ENCODE peak calls at places on chromosome 9, in nine cellular contexts. One of them, this sample, is unnamed.

GRCh38 chr9:121811751-121812150 is 160.3 kb downstream of the DAB2IP start:
- DNase-seq in progenitor cell of endocrine pancreas: no peak
- DNase-seq in AG08396: no peak
- DNase-seq in NCI-H510A: no peak
- DNase-seq in activated T-helper 1 cell treated with anti-CD3 and anti-CD28 coated beads, Interleukin-2, amount 50 U/mL, for 16 hours: no peak
- DNase-seq in lower leg skin: peak
- DNase-seq in pulmonary artery endothelial cell: no peak
- DNase-seq in AG09319: no peak
- DNase-seq in spleen: no peak
- DNase-seq in this sample: no peak

GRCh38 chr9:131732636-131733340 is 7.1 kb downstream of the RAPGEF1 start:
- DNase-seq in NCI-H510A: no peak
- DNase-seq in AG08396: no peak
- DNase-seq in activated T-helper 1 cell treated with anti-CD3 and anti-CD28 coated beads, Interleukin-2, amount 50 U/mL, for 16 hours: no peak
- DNase-seq in pulmonary artery endothelial cell: no peak
- DNase-seq in progenitor cell of endocrine pancreas: no peak
- DNase-seq in spleen: no peak
- DNase-seq in lower leg skin: no peak
- DNase-seq in AG09319: no peak
- DNase-seq in this sample: no peak

GRCh38 chr9:121836382-121836885 is 185.0 kb downstream of the DAB2IP start:
- DNase-seq in progenitor cell of endocrine pancreas: no peak
- DNase-seq in AG08396: no peak
- DNase-seq in AG09319: no peak
- DNase-seq in spleen: no peak
- DNase-seq in NCI-H510A: no peak
- DNase-seq in pulmonary artery endothelial cell: no peak
- DNase-seq in activated T-helper 1 cell treated with anti-CD3 and anti-CD28 coated beads, Interleukin-2, amount 50 U/mL, for 16 hours: no peak
- DNase-seq in lower leg skin: peak
- DNase-seq in this sample: no peak

GRCh38 chr9:224540-225520 is 10.2 kb downstream of the DOCK8 start:
- DNase-seq in NCI-H510A: no peak
- DNase-seq in AG09319: no peak
- DNase-seq in spleen: no peak
- DNase-seq in pulmonary artery endothelial cell: no peak
- DNase-seq in progenitor cell of endocrine pancreas: no peak
- DNase-seq in AG08396: no peak
- DNase-seq in activated T-helper 1 cell treated with anti-CD3 and anti-CD28 coated beads, Interleukin-2, amount 50 U/mL, for 16 hours: no peak
- DNase-seq in lower leg skin: no peak
- DNase-seq in this sample: no peak

GRCh38 chr9:105500108-105500766 is 52.4 kb downstream of the FSD1L start:
- DNase-seq in pulmonary artery endothelial cell: no peak
- DNase-seq in progenitor cell of endocrine pancreas: no peak
- DNase-seq in spleen: no peak
- DNase-seq in AG08396: no peak
- DNase-seq in NCI-H510A: no peak
- DNase-seq in lower leg skin: no peak
- DNase-seq in AG09319: no peak
- DNase-seq in activated T-helper 1 cell treated with anti-CD3 and anti-CD28 coated beads, Interleukin-2, amount 50 U/mL, for 16 hours: no peak
- DNase-seq in this sample: no peak

GRCh38 chr9:17082343-17082742 is 52.5 kb upstream of the CNTLN start:
- DNase-seq in NCI-H510A: no peak
- DNase-seq in lower leg skin: no peak
- DNase-seq in spleen: no peak
- DNase-seq in progenitor cell of endocrine pancreas: no peak
- DNase-seq in pulmonary artery endothelial cell: no peak
- DNase-seq in activated T-helper 1 cell treated with anti-CD3 and anti-CD28 coated beads, Interleukin-2, amount 50 U/mL, for 16 hours: no peak
- DNase-seq in AG08396: peak
- DNase-seq in AG09319: no peak
- DNase-seq in this sample: peak

GRCh38 chr9:35538361-35539234 is 48.7 kb downstream of the RUSC2 start:
- DNase-seq in lower leg skin: peak
- DNase-seq in pulmonary artery endothelial cell: peak
- DNase-seq in activated T-helper 1 cell treated with anti-CD3 and anti-CD28 coated beads, Interleukin-2, amount 50 U/mL, for 16 hours: no peak
- DNase-seq in progenitor cell of endocrine pancreas: peak
- DNase-seq in NCI-H510A: no peak
- DNase-seq in spleen: peak
- DNase-seq in AG09319: peak
- DNase-seq in AG08396: peak
- DNase-seq in this sample: peak

GRCh38 chr9:93567271-93567959 is 9.0 kb upstream of the PHF2 start:
- DNase-seq in progenitor cell of endocrine pancreas: no peak
- DNase-seq in AG09319: no peak
- DNase-seq in spleen: peak
- DNase-seq in lower leg skin: peak
- DNase-seq in activated T-helper 1 cell treated with anti-CD3 and anti-CD28 coated beads, Interleukin-2, amount 50 U/mL, for 16 hours: no peak
- DNase-seq in AG08396: no peak
- DNase-seq in pulmonary artery endothelial cell: no peak
- DNase-seq in NCI-H510A: peak
- DNase-seq in this sample: no peak

GRCh38 chr9:37514999-37515398 is 29.3 kb downstream of the POLR1E start:
- DNase-seq in progenitor cell of endocrine pancreas: no peak
- DNase-seq in lower leg skin: no peak
- DNase-seq in AG09319: no peak
- DNase-seq in pulmonary artery endothelial cell: no peak
- DNase-seq in spleen: no peak
- DNase-seq in NCI-H510A: no peak
- DNase-seq in activated T-helper 1 cell treated with anti-CD3 and anti-CD28 coated beads, Interleukin-2, amount 50 U/mL, for 16 hours: no peak
- DNase-seq in AG08396: no peak
- DNase-seq in this sample: no peak

GRCh38 chr9:86098793-86099694 is at the start of gene GOLM1:
- DNase-seq in progenitor cell of endocrine pancreas: peak
- DNase-seq in AG08396: peak
- DNase-seq in AG09319: no peak
- DNase-seq in activated T-helper 1 cell treated with anti-CD3 and anti-CD28 coated beads, Interleukin-2, amount 50 U/mL, for 16 hours: no peak
- DNase-seq in lower leg skin: peak
- DNase-seq in pulmonary artery endothelial cell: peak
- DNase-seq in spleen: peak
- DNase-seq in NCI-H510A: peak
- DNase-seq in this sample: peak

GRCh38 chr9:96522371-96522770 is 72.4 kb downstream of the HABP4 start:
- DNase-seq in pulmonary artery endothelial cell: no peak
- DNase-seq in AG08396: no peak
- DNase-seq in progenitor cell of endocrine pancreas: no peak
- DNase-seq in lower leg skin: no peak
- DNase-seq in activated T-helper 1 cell treated with anti-CD3 and anti-CD28 coated beads, Interleukin-2, amount 50 U/mL, for 16 hours: no peak
- DNase-seq in NCI-H510A: no peak
- DNase-seq in spleen: no peak
- DNase-seq in AG09319: no peak
- DNase-seq in this sample: no peak

GRCh38 chr9:114507726-114508125 is 2.5 kb upstream of the WHRN start:
- DNase-seq in NCI-H510A: no peak
- DNase-seq in progenitor cell of endocrine pancreas: no peak
- DNase-seq in AG08396: no peak
- DNase-seq in pulmonary artery endothelial cell: no peak
- DNase-seq in activated T-helper 1 cell treated with anti-CD3 and anti-CD28 coated beads, Interleukin-2, amount 50 U/mL, for 16 hours: no peak
- DNase-seq in spleen: no peak
- DNase-seq in lower leg skin: no peak
- DNase-seq in AG09319: no peak
- DNase-seq in this sample: peak

GRCh38 chr9:3954228-3954949 is 345.5 kb downstream of the GLIS3 start:
- DNase-seq in progenitor cell of endocrine pancreas: no peak
- DNase-seq in NCI-H510A: no peak
- DNase-seq in lower leg skin: no peak
- DNase-seq in activated T-helper 1 cell treated with anti-CD3 and anti-CD28 coated beads, Interleukin-2, amount 50 U/mL, for 16 hours: no peak
- DNase-seq in AG08396: no peak
- DNase-seq in pulmonary artery endothelial cell: no peak
- DNase-seq in AG09319: no peak
- DNase-seq in spleen: no peak
- DNase-seq in this sample: peak